ENCODE peak calls at places on chromosomes 7 and 10, in four cellular contexts. One of them, this sample, is unnamed.
A peak's percentile ranks its signal among the peaks of the same experiment; 100 is the strongest.

GRCh38 chr10:60937022-60937421 is 7.0 kb downstream of the RHOBTB1 start:
- DNase-seq in transverse colon: no peak
- DNase-seq in IMR-90: no peak
- DNase-seq in stomach: no peak
- DNase-seq in this sample: no peak

GRCh38 chr7:101126651-101127459 is at the start of gene SERPINE1:
- DNase-seq in IMR-90: peak; percentile 100
- DNase-seq in transverse colon: peak; percentile 74
- DNase-seq in stomach: peak; percentile 58
- DNase-seq in this sample: peak; percentile 85

GRCh38 chr10:127907411-127908105 is 655 bp downstream of the PTPRE start:
- DNase-seq in transverse colon: peak; percentile 44
- DNase-seq in IMR-90: no peak
- DNase-seq in stomach: peak; percentile 47
- DNase-seq in this sample: peak; percentile 8

GRCh38 chr7:156153590-156153989 is 341.3 kb upstream of the SHH start:
- DNase-seq in IMR-90: no peak
- DNase-seq in stomach: no peak
- DNase-seq in transverse colon: no peak
- DNase-seq in this sample: no peak

GRCh38 chr10:36636879-36637278 is 488.5 kb upstream of the ANKRD30A start:
- DNase-seq in stomach: no peak
- DNase-seq in transverse colon: no peak
- DNase-seq in IMR-90: peak; percentile 5
- DNase-seq in this sample: no peak

GRCh38 chr10:72605137-72605536 is 20.7 kb downstream of the MICU1 start:
- DNase-seq in transverse colon: no peak
- DNase-seq in stomach: no peak
- DNase-seq in IMR-90: no peak
- DNase-seq in this sample: no peak

GRCh38 chr7:96547371-96547811 is 162.3 kb downstream of the SEM1 start:
- DNase-seq in stomach: no peak
- DNase-seq in transverse colon: no peak
- DNase-seq in IMR-90: no peak
- DNase-seq in this sample: no peak

GRCh38 chr10:33254556-33255160 is 79.8 kb downstream of the NRP1 start:
- DNase-seq in stomach: no peak
- DNase-seq in IMR-90: no peak
- DNase-seq in transverse colon: no peak
- DNase-seq in this sample: no peak

GRCh38 chr10:104345941-104346340 is 7.7 kb upstream of the ITPRIP start:
- DNase-seq in stomach: no peak
- DNase-seq in transverse colon: no peak
- DNase-seq in IMR-90: no peak
- DNase-seq in this sample: no peak

GRCh38 chr10:103660364-103661197 is 167.1 kb downstream of the NEURL1 start:
- DNase-seq in transverse colon: no peak
- DNase-seq in IMR-90: peak; percentile 48
- DNase-seq in stomach: peak; percentile 48
- DNase-seq in this sample: peak; percentile 39

GRCh38 chr10:86556933-86557649 is 35.5 kb upstream of the WAPL start:
- DNase-seq in stomach: no peak
- DNase-seq in IMR-90: no peak
- DNase-seq in transverse colon: no peak
- DNase-seq in this sample: peak; percentile 16

GRCh38 chr10:131444286-131444685 is 132.8 kb upstream of the TCERG1L start:
- DNase-seq in IMR-90: no peak
- DNase-seq in stomach: no peak
- DNase-seq in transverse colon: no peak
- DNase-seq in this sample: no peak

GRCh38 chr10:126252884-126253612 is 135.2 kb downstream of the ADAM12 start:
- DNase-seq in stomach: no peak
- DNase-seq in IMR-90: peak; percentile 100
- DNase-seq in transverse colon: no peak
- DNase-seq in this sample: no peak

GRCh38 chr7:137402535-137403258 is 59.2 kb upstream of the PTN start:
- DNase-seq in IMR-90: no peak
- DNase-seq in transverse colon: no peak
- DNase-seq in stomach: no peak
- DNase-seq in this sample: no peak

GRCh38 chr7:151404216-151405011 is 5.4 kb downstream of the WDR86 start:
- DNase-seq in IMR-90: no peak
- DNase-seq in stomach: no peak
- DNase-seq in transverse colon: peak; percentile 34
- DNase-seq in this sample: peak; percentile 59

GRCh38 chr7:155219947-155220769 is 77.5 kb upstream of the INSIG1 start:
- DNase-seq in transverse colon: no peak
- DNase-seq in stomach: no peak
- DNase-seq in IMR-90: no peak
- DNase-seq in this sample: no peak

GRCh38 chr10:110843796-110844616 is 27.7 kb upstream of the PDCD4 start:
- DNase-seq in transverse colon: peak; percentile 79
- DNase-seq in stomach: no peak
- DNase-seq in IMR-90: no peak
- DNase-seq in this sample: no peak

GRCh38 chr7:39950473-39951155 is 558 bp downstream of the CDK13 start:
- DNase-seq in IMR-90: peak; percentile 40
- DNase-seq in transverse colon: peak; percentile 56
- DNase-seq in stomach: peak; percentile 51
- DNase-seq in this sample: peak; percentile 58

GRCh38 chr10:93280699-93281366 is 201.3 kb downstream of the MYOF start:
- DNase-seq in IMR-90: no peak
- DNase-seq in stomach: no peak
- DNase-seq in transverse colon: no peak
- DNase-seq in this sample: no peak

GRCh38 chr10:3805791-3806381 is 20.9 kb upstream of the KLF6 start:
- DNase-seq in IMR-90: peak; percentile 77
- DNase-seq in transverse colon: peak; percentile 61
- DNase-seq in stomach: no peak
- DNase-seq in this sample: no peak

GRCh38 chr7:143316492-143316891 is 581 bp downstream of the CLCN1 start:
- DNase-seq in stomach: no peak
- DNase-seq in IMR-90: no peak
- DNase-seq in transverse colon: no peak
- DNase-seq in this sample: peak; percentile 66

GRCh38 chr7:2247141-2247985 is 5.3 kb downstream of the NUDT1 start:
- DNase-seq in stomach: no peak
- DNase-seq in transverse colon: no peak
- DNase-seq in IMR-90: no peak
- DNase-seq in this sample: no peak

GRCh38 chr7:112517487-112517886 is 36.7 kb downstream of the LSMEM1 start:
- DNase-seq in transverse colon: no peak
- DNase-seq in stomach: no peak
- DNase-seq in IMR-90: no peak
- DNase-seq in this sample: no peak

GRCh38 chr7:105284014-105284413 is 104.7 kb downstream of the SRPK2 start:
- DNase-seq in IMR-90: no peak
- DNase-seq in transverse colon: no peak
- DNase-seq in stomach: no peak
- DNase-seq in this sample: no peak

GRCh38 chr10:73076361-73077183 is 20.1 kb downstream of the P4HA1 start:
- DNase-seq in stomach: peak; percentile 40
- DNase-seq in IMR-90: peak; percentile 85
- DNase-seq in transverse colon: peak; percentile 41
- DNase-seq in this sample: peak; percentile 65

GRCh38 chr7:141433698-141434097 is 117.5 kb upstream of the AGK start:
- DNase-seq in transverse colon: no peak
- DNase-seq in IMR-90: no peak
- DNase-seq in stomach: no peak
- DNase-seq in this sample: peak; percentile 13

GRCh38 chr10:114477285-114477684 is 73.0 kb upstream of the AFAP1L2 start:
- DNase-seq in stomach: no peak
- DNase-seq in transverse colon: no peak
- DNase-seq in IMR-90: no peak
- DNase-seq in this sample: peak; percentile 75

GRCh38 chr10:30022590-30022989 is 36.8 kb downstream of the JCAD start:
- DNase-seq in transverse colon: no peak
- DNase-seq in stomach: no peak
- DNase-seq in IMR-90: no peak
- DNase-seq in this sample: no peak

DNA sequence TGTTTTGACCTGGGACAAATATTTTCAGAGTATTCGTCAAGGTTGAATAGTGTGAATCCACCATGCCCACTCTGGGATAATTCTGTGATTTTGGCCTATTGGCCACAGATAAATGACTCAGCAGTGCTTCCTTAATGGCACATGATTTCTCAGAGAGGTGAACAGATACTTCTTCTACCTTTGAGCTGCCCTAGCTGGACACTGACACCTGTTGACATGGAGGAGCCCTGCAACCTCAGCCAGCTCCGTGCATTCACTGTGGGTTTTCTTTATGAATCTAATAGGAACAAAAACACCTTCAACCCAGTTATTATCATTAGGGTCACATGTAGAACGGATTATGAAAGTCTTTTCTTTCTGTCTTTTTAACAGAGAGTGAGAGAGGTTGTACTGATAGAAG is 41.0 kb upstream of the HPS1 start:
- DNase-seq in stomach: no peak
- DNase-seq in transverse colon: no peak
- DNase-seq in IMR-90: no peak
- DNase-seq in this sample: no peak
- H3K4me1 ChIP-seq in stomach: no peaks in the 10 kb centered on the region
- H3K4me1 ChIP-seq in transverse colon: no peaks in the 10 kb centered on the region
- H3K4me1 ChIP-seq in IMR-90: peaks cover 2% of the 10 kb centered on the region
- H3K4me1 ChIP-seq in this sample: no peaks in the 10 kb centered on the region

DNA sequence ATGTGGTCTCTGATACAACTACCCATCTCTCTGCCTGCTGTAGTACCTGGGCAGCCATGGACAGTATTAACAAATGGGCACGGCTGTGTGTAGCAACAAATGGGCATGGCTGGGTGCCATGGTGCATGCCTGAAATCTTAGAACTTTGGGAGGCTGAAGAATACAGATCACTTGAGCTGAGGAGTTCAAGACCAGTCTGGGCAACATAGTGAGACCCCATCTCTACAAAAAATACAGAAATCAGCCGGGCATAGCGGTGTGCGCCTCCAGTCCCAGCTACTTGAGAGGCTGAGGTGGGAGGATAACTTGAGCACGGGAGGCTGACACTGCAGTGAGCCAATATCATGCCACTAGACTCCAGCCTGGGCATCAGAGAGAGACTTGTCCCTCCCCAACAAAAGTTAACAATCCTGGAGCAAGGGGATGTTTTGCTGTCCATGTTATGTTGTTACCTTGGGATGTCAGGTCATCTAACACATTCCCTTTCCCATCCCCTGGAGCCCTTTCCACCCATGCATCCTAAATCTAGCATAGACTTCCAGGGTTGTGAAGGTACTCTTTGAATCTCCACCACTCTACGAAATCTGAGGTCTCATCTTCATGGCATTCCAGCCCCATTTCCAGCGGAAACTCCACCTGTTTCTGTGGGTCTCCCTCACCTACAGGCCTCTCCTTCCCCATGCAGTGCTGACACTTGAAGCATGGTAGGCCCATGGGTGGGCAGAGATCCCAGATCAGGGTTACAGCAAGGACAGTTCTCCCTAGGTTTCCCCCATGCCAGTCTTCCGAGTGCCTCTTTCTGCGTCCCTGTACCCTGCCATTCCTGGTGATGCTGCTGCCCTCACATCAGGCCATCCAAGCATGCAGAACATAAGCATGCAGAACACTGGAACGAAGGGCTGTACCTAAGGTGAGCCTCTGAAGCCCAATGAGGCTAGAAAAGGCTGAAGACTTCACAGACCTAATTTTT is 13.1 kb downstream of the FXYD4 start:
- DNase-seq in stomach: no peak
- DNase-seq in transverse colon: no peak
- DNase-seq in IMR-90: no peak
- DNase-seq in this sample: no peak
- TF ChIP-seq POLR2A in stomach: no peak
- TF ChIP-seq POLR2A in transverse colon: no peak
- TF ChIP-seq POLR2A in IMR-90: no peak
- TF ChIP-seq POLR2A in this sample: no peak

GRCh38 chr7:42987648-42988214 is 55.6 kb downstream of the MRPL32 start:
- DNase-seq in transverse colon: no peak
- DNase-seq in stomach: no peak
- DNase-seq in IMR-90: no peak
- DNase-seq in this sample: no peak
- H3K9me3 ChIP-seq in transverse colon: no peaks in the 10 kb centered on the region
- H3K9me3 ChIP-seq in stomach: peaks cover 8% of the 10 kb centered on the region
- H3K9me3 ChIP-seq in IMR-90: no peaks in the 10 kb centered on the region
- H3K9me3 ChIP-seq in this sample: no peaks in the 10 kb centered on the region

DNA sequence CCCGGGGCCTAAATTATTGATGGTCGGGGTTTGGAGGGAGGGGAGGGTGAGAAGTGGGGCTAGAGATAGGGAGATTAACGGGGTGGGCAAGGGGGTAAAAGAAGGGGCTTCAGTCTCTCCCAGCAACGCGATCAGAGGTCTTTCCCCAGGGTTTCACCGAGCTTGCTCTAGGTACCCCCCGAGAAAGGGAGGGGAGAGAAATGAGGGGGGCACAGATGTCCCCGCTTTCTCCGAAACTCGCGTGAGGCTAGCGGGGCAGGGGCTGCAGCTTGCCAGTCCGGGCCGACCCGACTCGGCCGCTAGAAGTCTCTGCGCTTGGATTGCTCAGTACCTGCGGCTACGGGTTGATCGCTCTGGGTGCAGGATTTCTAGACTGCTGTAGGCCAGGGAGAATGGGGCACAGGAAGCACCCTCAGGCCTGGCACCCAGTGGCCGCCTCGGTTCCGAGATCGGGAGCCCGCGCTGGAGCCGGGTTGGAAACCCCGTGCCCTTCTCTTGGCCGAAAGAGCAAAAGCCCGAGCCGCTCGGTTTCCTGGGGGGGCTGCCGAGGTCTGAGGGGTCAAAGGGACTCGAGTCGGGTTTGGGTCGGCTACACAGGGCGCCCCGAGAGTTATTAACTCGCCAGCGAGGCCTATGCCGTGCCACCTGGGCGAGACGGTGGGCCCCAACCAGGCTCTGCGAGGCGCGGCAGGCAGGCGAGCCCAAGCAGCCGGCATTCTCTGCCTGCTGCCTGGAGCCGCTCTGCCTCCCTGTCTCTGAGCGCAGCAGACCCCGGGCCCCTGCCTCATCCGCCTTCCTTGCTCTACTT is 3.1 kb downstream of the PAX2 start:
- DNase-seq in IMR-90: no peak
- DNase-seq in transverse colon: no peak
- DNase-seq in stomach: no peak
- DNase-seq in this sample: no peak
- H3K4me1 ChIP-seq in IMR-90: no peaks in the 10 kb centered on the region
- H3K4me1 ChIP-seq in transverse colon: peaks cover 39% of the 10 kb centered on the region
- H3K4me1 ChIP-seq in stomach: peaks cover 59% of the 10 kb centered on the region
- H3K4me1 ChIP-seq in this sample: peaks cover 38% of the 10 kb centered on the region

GRCh38 chr10:27252267-27253000 is 11.8 kb upstream of the ACBD5 start:
- DNase-seq in stomach: peak; percentile 79
- DNase-seq in IMR-90: peak; percentile 27
- DNase-seq in transverse colon: peak; percentile 83
- DNase-seq in this sample: peak; percentile 77
- TF ChIP-seq POLR2A in stomach: no peak
- TF ChIP-seq POLR2A in IMR-90: no peak
- TF ChIP-seq POLR2A in transverse colon: no peak
- TF ChIP-seq POLR2A in this sample: peak; percentile 36

GRCh38 chr7:55387062-55387965 is 22.2 kb downstream of the LANCL2 start:
- DNase-seq in IMR-90: peak; percentile 19
- DNase-seq in transverse colon: no peak
- DNase-seq in stomach: no peak
- DNase-seq in this sample: no peak
- H3K9me3 ChIP-seq in IMR-90: peaks cover 35% of the 10 kb centered on the region
- H3K9me3 ChIP-seq in transverse colon: peaks cover 18% of the 10 kb centered on the region
- H3K9me3 ChIP-seq in stomach: no peaks in the 10 kb centered on the region
- H3K9me3 ChIP-seq in this sample: no peaks in the 10 kb centered on the region